ENCODE peak calls at places on chromosome 11, in five cellular contexts. Z, S, Y, B and L are unnamed samples.

GRCh38 chr11:63670738-63671321 is 346 bp downstream of the ATL3 start:
- DNase-seq in S (peak; percentile 45), Z (peak; percentile 78), Y (no peak), B (no peak), L (peak; percentile 82)

GRCh38 chr11:79119491-79120284 is 321.1 kb downstream of the TENM4 start:
- DNase-seq in S (no peak), Y (no peak), B (no peak), Z (no peak), L (no peak)

GRCh38 chr11:10379022-10379421 is 74.1 kb downstream of the ADM start:
- DNase-seq in B (peak; percentile 50), Y (no peak), S (no peak), Z (no peak), L (peak; percentile 57)

GRCh38 chr11:98736813-98737212 is 283.9 kb upstream of the CNTN5 start:
- DNase-seq in Y (no peak), Z (no peak), S (no peak), B (no peak), L (no peak)

GRCh38 chr11:31817621-31818493 is 6.7 kb upstream of the PAX6 start:
- DNase-seq in B (no peak), S (peak; percentile 78), Z (no peak), Y (no peak), L (no peak)

GRCh38 chr11:133787379-133788103 is 57.8 kb downstream of the SPATA19 start:
- DNase-seq in Z (no peak), S (peak; percentile 82), B (no peak), Y (no peak), L (no peak)

GRCh38 chr11:68942090-68942620 is 38.5 kb downstream of the IGHMBP2 start:
- DNase-seq in Z (no peak), S (no peak), B (no peak), Y (no peak), L (peak; percentile 59)

GRCh38 chr11:61736310-61736709 is 16.1 kb upstream of the MYRF start:
- DNase-seq in Z (no peak), B (no peak), Y (no peak), S (no peak), L (no peak)

GRCh38 chr11:7167976-7168740 is 79.4 kb downstream of the RBMXL2 start:
- DNase-seq in Z (no peak), Y (no peak), B (no peak), S (no peak), L (no peak)

GRCh38 chr11:119536801-119537200 is 113.8 kb upstream of the THY1 start:
- DNase-seq in B (no peak), S (no peak), Z (no peak), Y (no peak), L (no peak)

GRCh38 chr11:72233773-72234513 is 9.4 kb downstream of the INPPL1 start:
- DNase-seq in S (no peak), Y (no peak), B (no peak), Z (no peak), L (no peak)

GRCh38 chr11:819943-820649 is 1.4 kb downstream of the PNPLA2 start:
- DNase-seq in Y (no peak), S (peak; percentile 83), Z (peak; percentile 96), B (peak; percentile 59), L (peak; percentile 80)

GRCh38 chr11:63635762-63636465 is 21.7 kb upstream of the PLAAT3 start:
- DNase-seq in B (peak; percentile 63), S (peak; percentile 67), Z (peak; percentile 66), Y (peak; percentile 17), L (peak; percentile 82)

GRCh38 chr11:134425816-134426536 is 13.9 kb upstream of the B3GAT1 start:
- DNase-seq in S (no peak), Z (no peak), B (no peak), Y (no peak), L (no peak)

GRCh38 chr11:35192347-35192746 is 53.4 kb downstream of the CD44 start:
- DNase-seq in S (no peak), Y (no peak), Z (peak; percentile 55), B (peak; percentile 38), L (no peak)

GRCh38 chr11:120532511-120533196 is 21.1 kb downstream of the GRIK4 start:
- DNase-seq in B (peak; percentile 71), Y (no peak), Z (no peak), S (no peak), L (peak; percentile 66)

GRCh38 chr11:708511-708910 is 2.5 kb downstream of the EPS8L2 start:
- DNase-seq in Z (no peak), S (no peak), Y (no peak), B (no peak), L (no peak)

GRCh38 chr11:127587511-127587910 is 586.9 kb upstream of the KIRREL3 start:
- DNase-seq in Y (no peak), S (no peak), B (no peak), Z (no peak), L (no peak)

GRCh38 chr11:36510567-36511020 is 522 bp upstream of the TRAF6 start:
- DNase-seq in Z (no peak), B (peak; percentile 32), Y (no peak), S (no peak), L (peak; percentile 38)

GRCh38 chr11:64207247-64208085 is 945 bp downstream of the FERMT3 start:
- DNase-seq in B (peak; percentile 78), Y (no peak), Z (peak; percentile 57), S (no peak), L (no peak)

GRCh38 chr11:62705401-62705800 is 1.8 kb downstream of the BSCL2 start:
- DNase-seq in S (peak; percentile 41), Y (no peak), Z (no peak), B (no peak), L (no peak)

GRCh38 chr11:119990306-119991021 is 147.4 kb downstream of the TRIM29 start:
- DNase-seq in Y (no peak), B (no peak), S (no peak), Z (no peak), L (no peak)

GRCh38 chr11:45606514-45607024 is 58.9 kb downstream of the CHST1 start:
- DNase-seq in B (no peak), Z (no peak), Y (peak; percentile 34), S (peak; percentile 81), L (no peak)

GRCh38 chr11:76767659-76768058 is 15.5 kb upstream of the TSKU start:
- DNase-seq in Z (no peak), S (no peak), Y (no peak), B (no peak), L (no peak)

GRCh38 chr11:76769645-76770586 is 13.2 kb upstream of the TSKU start:
- DNase-seq in Z (peak; percentile 93), Y (no peak), B (peak; percentile 72), S (no peak), L (no peak)

GRCh38 chr11:76770642-76771445 is 12.3 kb upstream of the TSKU start:
- DNase-seq in S (no peak), Y (no peak), B (peak; percentile 99), Z (peak; percentile 63), L (peak; percentile 92)

GRCh38 chr11:76768091-76769047 is 14.8 kb upstream of the TSKU start:
- DNase-seq in S (no peak), Y (no peak), Z (peak; percentile 69), B (no peak), L (no peak)

DNA sequence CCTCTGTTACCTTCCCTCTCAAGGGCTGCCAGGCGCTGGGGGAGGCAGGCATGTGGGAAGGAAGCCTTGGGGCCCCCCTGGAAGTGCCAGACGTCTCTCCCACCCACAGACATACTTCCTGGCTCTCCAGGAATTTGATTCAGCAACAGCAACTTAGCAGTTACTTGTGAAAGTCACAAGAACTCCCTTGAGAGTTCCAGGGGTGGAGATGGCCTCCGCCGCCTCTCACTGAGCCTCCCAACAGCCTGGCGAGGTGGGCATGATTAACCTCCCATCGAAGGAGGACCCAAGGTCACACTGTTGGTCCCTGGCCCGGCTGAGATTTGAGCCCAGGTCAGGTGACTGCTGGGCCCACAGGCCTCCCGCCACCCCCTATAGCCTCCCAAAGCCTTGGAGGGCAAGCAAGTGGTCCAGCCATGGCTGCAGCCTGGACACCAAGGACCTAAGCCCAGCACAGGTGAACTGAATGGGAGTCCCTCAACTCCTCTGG is 14.0 kb upstream of the TSKU start:
- DNase-seq in B (peak; percentile 61), Y (no peak), Z (peak; percentile 32), S (no peak), L (peak; percentile 56)
- H3K4me1 ChIP-seq in B (peaks cover 47% of the 10 kb centered on the region), Y (peaks cover 20% of the 10 kb centered on the region), Z (peaks cover 40% of the 10 kb centered on the region), S (peaks cover 2% of the 10 kb centered on the region), L (peaks cover 69% of the 10 kb centered on the region)

DNA sequence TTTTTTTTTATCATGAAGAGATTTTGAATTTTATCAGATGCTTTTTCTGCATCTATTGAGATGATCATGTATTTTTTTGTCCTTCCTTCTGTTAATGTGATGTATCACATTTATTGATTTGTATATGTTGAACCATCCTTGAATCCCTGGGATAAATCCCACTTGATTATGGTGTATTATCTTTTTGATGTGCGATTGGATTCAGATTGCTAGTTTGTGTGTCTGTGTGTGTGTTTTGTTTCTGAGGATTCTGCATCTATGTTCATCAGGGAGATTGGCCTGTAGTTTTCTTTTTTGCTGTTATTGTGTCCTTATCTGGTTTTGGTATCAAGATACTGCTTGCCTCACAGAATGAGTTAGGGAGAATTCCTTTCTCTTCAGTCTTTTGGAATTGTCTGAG is 52.6 kb downstream of the KCNQ1OT1 start:
- DNase-seq in Z (no peak), Y (no peak), B (no peak), S (no peak), L (no peak)
- H3K9me3 ChIP-seq in Z (peaks cover 6% of the 10 kb centered on the region), Y (peaks cover 74% of the 10 kb centered on the region), B (peaks cover 61% of the 10 kb centered on the region), S (peaks cover 47% of the 10 kb centered on the region), L (peaks cover 100% of the 10 kb centered on the region)

GRCh38 chr11:34174411-34175041 is 69.1 kb downstream of the NAT10 start:
- DNase-seq in Z (peak; percentile 86), S (peak; percentile 86), Y (peak; percentile 50), B (peak; percentile 49), L (peak; percentile 93)
- H3K9ac ChIP-seq in Z (no peak overlapping the region), S (no peak overlapping the region), Y (no peak overlapping the region), B (no peak overlapping the region), L (no peak overlapping the region)

DNA sequence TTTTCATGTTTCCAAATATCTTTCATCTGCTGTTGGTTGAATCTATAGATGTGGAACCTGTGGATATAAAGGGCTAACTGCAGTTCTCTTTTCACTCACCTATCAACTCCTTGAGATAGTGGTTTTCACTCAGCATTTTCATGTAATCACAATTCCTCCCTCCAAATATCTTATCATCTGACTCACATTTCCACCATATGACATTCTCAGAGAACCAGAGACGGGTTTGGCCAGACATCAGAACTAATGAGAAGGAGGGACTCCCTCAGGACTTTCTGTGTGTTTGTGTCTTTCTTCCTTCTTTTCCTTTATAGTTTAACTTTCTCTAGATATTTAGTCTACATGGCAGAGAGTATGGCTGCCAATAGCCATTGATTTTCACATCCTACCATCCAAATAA is 134.8 kb upstream of the DDI1 start:
- DNase-seq in B (peak; percentile 62), S (no peak), Y (no peak), Z (no peak), L (no peak)
- H3K4me1 ChIP-seq in B (peaks cover 5% of the 10 kb centered on the region), S (no peaks in the 10 kb centered on the region), Y (no peaks in the 10 kb centered on the region), Z (no peaks in the 10 kb centered on the region), L (peaks cover 12% of the 10 kb centered on the region)

GRCh38 chr11:97254790-97255189 is 865.0 kb downstream of the JRKL start:
- DNase-seq in S (no peak), Y (no peak), B (no peak), Z (no peak), L (no peak)

GRCh38 chr11:97259434-97259833 is 869.6 kb downstream of the JRKL start:
- DNase-seq in Z (no peak), B (no peak), S (no peak), Y (no peak), L (no peak)

GRCh38 chr11:97259884-97260283 is 870.1 kb downstream of the JRKL start:
- DNase-seq in Y (no peak), S (no peak), Z (no peak), B (no peak), L (no peak)
- H3K9me3 ChIP-seq in Y (no peaks in the 10 kb centered on the region), S (no peaks in the 10 kb centered on the region), Z (no peaks in the 10 kb centered on the region), B (peaks cover 7% of the 10 kb centered on the region), L (no peaks in the 10 kb centered on the region)

GRCh38 chr11:3055881-3056280 is 1.3 kb downstream of the CARS1 start:
- DNase-seq in B (no peak), Z (peak; percentile 46), S (no peak), Y (no peak), L (no peak)
- H3K9ac ChIP-seq in B (peak overlapping the region; percentile 96), Z (peak overlapping the region; percentile 89), S (peak overlapping the region; percentile 13), Y (no peak overlapping the region), L (peak overlapping the region; percentile 98)